ENCODE peak calls at places on chromosome 6, in eight cellular contexts. R, B, C, L, I, D, O and T are unnamed samples.

GRCh38 chr6:118724211-118724610 is 72.8 kb upstream of the CEP85L start:
- DNase-seq in R (no peak), B (no peak), C (no peak), L (no peak), I (peak; percentile 63), D (no peak), O (no peak), T (no peak)

GRCh38 chr6:168184701-168185100 is 105.7 kb upstream of the FRMD1 start:
- DNase-seq in R (no peak), B (no peak), C (no peak), L (no peak), I (no peak), D (no peak), O (no peak), T (no peak)

GRCh38 chr6:51472745-51473483 is 614.5 kb downstream of the PKHD1 start:
- DNase-seq in R (no peak), B (no peak), C (peak; percentile 34), L (peak; percentile 65), I (no peak), D (no peak), O (peak; percentile 95), T (peak; percentile 38)

GRCh38 chr6:91097316-91097878 is 510.5 kb upstream of the MAP3K7 start:
- DNase-seq in R (no peak), B (no peak), C (no peak), L (peak; percentile 25), I (no peak), D (no peak), O (no peak), T (no peak)

GRCh38 chr6:54990001-54990400 is 143.4 kb downstream of the FAM83B start:
- DNase-seq in R (no peak), B (no peak), C (no peak), L (no peak), I (peak; percentile 33), D (no peak), O (peak; percentile 52), T (no peak)

GRCh38 chr6:14848019-14848418 is 397.9 kb upstream of the JARID2 start:
- DNase-seq in R (no peak), B (peak; percentile 55), C (no peak), L (no peak), I (no peak), D (no peak), O (no peak), T (no peak)

GRCh38 chr6:444653-445275 is 53.2 kb downstream of the IRF4 start:
- DNase-seq in R (no peak), B (peak; percentile 24), C (no peak), L (no peak), I (no peak), D (no peak), O (no peak), T (no peak)

GRCh38 chr6:136087986-136088385 is 162.1 kb downstream of the MTFR2 start:
- DNase-seq in R (no peak), B (peak; percentile 38), C (no peak), L (no peak), I (no peak), D (no peak), O (no peak), T (no peak)

GRCh38 chr6:142395768-142396231 is 94.0 kb downstream of the ADGRG6 start:
- DNase-seq in R (no peak), B (no peak), C (no peak), L (no peak), I (peak; percentile 64), D (no peak), O (no peak), T (no peak)

GRCh38 chr6:75331134-75331533 is 46.5 kb upstream of the TMEM30A start:
- DNase-seq in R (no peak), B (peak; percentile 86), C (no peak), L (no peak), I (no peak), D (no peak), O (peak; percentile 65), T (no peak)

GRCh38 chr6:13273931-13274706 is 54.2 kb downstream of the TBC1D7 start:
- DNase-seq in R (peak; percentile 44), B (no peak), C (no peak), L (no peak), I (peak; percentile 80), D (no peak), O (no peak), T (no peak)

GRCh38 chr6:42030585-42031506 is 19.5 kb upstream of the TAF8 start:
- DNase-seq in R (peak; percentile 75), B (no peak), C (peak; percentile 66), L (peak; percentile 73), I (no peak), D (peak; percentile 50), O (no peak), T (no peak)

GRCh38 chr6:84601366-84601765 is 163.0 kb downstream of the TBX18 start:
- DNase-seq in R (no peak), B (no peak), C (no peak), L (no peak), I (no peak), D (no peak), O (no peak), T (no peak)

GRCh38 chr6:40631760-40632159 is 44.6 kb upstream of the LRFN2 start:
- DNase-seq in R (no peak), B (no peak), C (no peak), L (no peak), I (no peak), D (no peak), O (no peak), T (no peak)

GRCh38 chr6:107080036-107080435 is 35.3 kb downstream of the BEND3 start:
- DNase-seq in R (peak; percentile 68), B (no peak), C (peak; percentile 79), L (no peak), I (no peak), D (peak; percentile 49), O (peak; percentile 5), T (no peak)

GRCh38 chr6:57137392-57137791 is 34.7 kb upstream of the BAG2 start:
- DNase-seq in R (no peak), B (no peak), C (no peak), L (no peak), I (no peak), D (no peak), O (no peak), T (no peak)

GRCh38 chr6:150687508-150687907 is 87.8 kb downstream of the PLEKHG1 start:
- DNase-seq in R (no peak), B (no peak), C (no peak), L (peak; percentile 57), I (no peak), D (no peak), O (no peak), T (no peak)

GRCh38 chr6:135861189-135861588 is 9.7 kb downstream of the PDE7B start:
- DNase-seq in R (no peak), B (no peak), C (no peak), L (no peak), I (no peak), D (no peak), O (no peak), T (no peak)

GRCh38 chr6:36095497-36096391 is 34.6 kb upstream of the MAPK13 start:
- DNase-seq in R (no peak), B (no peak), C (no peak), L (peak; percentile 83), I (no peak), D (no peak), O (no peak), T (no peak)

GRCh38 chr6:85135376-85136094 is 314.3 kb upstream of the NT5E start:
- DNase-seq in R (no peak), B (peak; percentile 79), C (no peak), L (no peak), I (no peak), D (no peak), O (peak; percentile 23), T (no peak)

GRCh38 chr6:144878577-144878976 is 593.4 kb downstream of the UTRN start:
- DNase-seq in R (no peak), B (no peak), C (no peak), L (no peak), I (no peak), D (no peak), O (no peak), T (no peak)

GRCh38 chr6:50976907-50977306 is 158.2 kb downstream of the TFAP2B start:
- DNase-seq in R (no peak), B (no peak), C (no peak), L (no peak), I (no peak), D (no peak), O (no peak), T (no peak)

GRCh38 chr6:104540743-104541142 is 319.0 kb downstream of the HACE1 start:
- DNase-seq in R (no peak), B (peak; percentile 28), C (no peak), L (no peak), I (no peak), D (no peak), O (no peak), T (no peak)

GRCh38 chr6:27761391-27761790 is 150.8 kb downstream of the OR2B2 start:
- DNase-seq in R (no peak), B (peak; percentile 46), C (no peak), L (no peak), I (no peak), D (no peak), O (no peak), T (no peak)
- H2AFZ ChIP-seq in R (no peak overlapping the region), B (no peak overlapping the region), C (peak overlapping the region; percentile 98), L (no peak overlapping the region), I (no peak overlapping the region), D (peak overlapping the region; percentile 21), O (no peak overlapping the region), T (no peak overlapping the region)

DNA sequence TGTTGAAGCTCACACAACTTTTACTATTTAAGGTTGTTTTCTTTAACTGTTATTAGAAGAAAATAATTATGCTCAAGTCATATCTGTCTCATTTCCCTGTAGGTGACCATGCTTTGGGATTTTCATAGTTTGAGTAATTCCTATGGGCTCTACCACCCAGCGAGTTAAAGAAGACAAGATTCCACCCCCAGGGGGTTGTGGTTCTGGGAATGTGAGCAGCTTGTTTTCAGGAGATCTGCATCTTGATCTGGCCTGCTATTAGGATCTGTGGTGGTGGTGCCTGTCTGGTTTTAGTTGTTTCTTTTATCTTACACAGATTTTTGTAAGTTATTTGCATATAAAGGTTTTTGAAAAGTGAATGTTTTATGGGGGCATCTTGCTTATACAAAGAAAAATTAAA is 20.2 kb upstream of the REV3L start:
- DNase-seq in R (no peak), B (no peak), C (peak; percentile 59), L (no peak), I (no peak), D (no peak), O (no peak), T (no peak)
- H3K9me2 ChIP-seq in R (no peaks in the 10 kb centered on the region), B (no peaks in the 10 kb centered on the region), C (no peaks in the 10 kb centered on the region), L (no peaks in the 10 kb centered on the region), I (no peaks in the 10 kb centered on the region), D (no peaks in the 10 kb centered on the region), O (no peaks in the 10 kb centered on the region), T (no peaks in the 10 kb centered on the region)

DNA sequence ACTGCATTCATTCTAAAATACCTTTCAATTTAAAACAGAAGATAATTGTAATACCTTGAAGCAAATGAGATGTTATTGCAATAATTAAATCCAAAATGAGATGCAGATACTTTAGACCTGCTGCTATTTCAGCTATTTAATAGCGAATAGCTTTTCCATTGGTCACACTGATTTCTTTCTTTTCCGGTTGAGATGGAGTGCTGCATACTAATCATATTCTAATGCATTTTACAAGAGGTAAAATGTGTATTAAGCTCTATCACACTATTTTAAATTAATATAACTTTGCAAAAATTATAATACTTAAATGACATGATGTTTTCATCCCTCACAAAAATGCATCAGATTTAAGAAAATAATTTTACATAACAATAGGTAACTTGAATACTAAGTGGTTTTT is 74.0 kb downstream of the ADGRB3 start:
- DNase-seq in R (no peak), B (no peak), C (no peak), L (no peak), I (no peak), D (no peak), O (no peak), T (no peak)
- H2AFZ ChIP-seq in R (no peak overlapping the region), B (no peak overlapping the region), C (no peak overlapping the region), L (no peak overlapping the region), I (no peak overlapping the region), D (no peak overlapping the region), O (no peak overlapping the region), T (no peak overlapping the region)

GRCh38 chr6:29021434-29021833 is 16.3 kb upstream of the ZNF311 start:
- DNase-seq in R (no peak), B (no peak), C (no peak), L (no peak), I (no peak), D (no peak), O (no peak), T (no peak)
- H3K9me2 ChIP-seq in R (no peaks in the 10 kb centered on the region), B (no peaks in the 10 kb centered on the region), C (no peaks in the 10 kb centered on the region), L (no peaks in the 10 kb centered on the region), I (no peaks in the 10 kb centered on the region), D (no peaks in the 10 kb centered on the region), O (no peaks in the 10 kb centered on the region), T (no peaks in the 10 kb centered on the region)